ENCODE peak calls at places on chromosomes 16 and 17, in seven cellular contexts. O is mesenchymal stem cell, Z is IMR-90, S is neuronal stem cell, A is mesendoderm, X is H9, T is H1. P is an unnamed sample.

GRCh38 chr16:68806422-68806821 is 36.9 kb upstream of the TANGO6 start:
- DNase-seq in S (no peak), O (no peak), A (no peak), X (no peak), T (no peak), Z (no peak), P (peak; percentile 49)

GRCh38 chr17:82065193-82065637 is 389 bp downstream of the DUS1L start:
- DNase-seq in A (no peak), X (no peak), S (no peak), O (peak; percentile 55), Z (peak; percentile 24), T (no peak), P (peak; percentile 36)

GRCh38 chr17:55814377-55814776 is 63.5 kb downstream of the PCTP start:
- DNase-seq in T (no peak), O (no peak), S (no peak), X (no peak), Z (no peak), A (no peak), P (no peak)

GRCh38 chr17:48603959-48604769 is 622 bp downstream of the HOXB6 start:
- DNase-seq in T (no peak), A (no peak), O (peak; percentile 80), X (peak; percentile 81), Z (no peak), S (no peak), P (no peak)

GRCh38 chr16:782766-783403 is 5.3 kb downstream of the RPUSD1 start:
- DNase-seq in S (no peak), Z (no peak), T (no peak), O (no peak), X (no peak), A (no peak), P (no peak)

GRCh38 chr16:89015271-89015859 is 38.4 kb upstream of the CBFA2T3 start:
- DNase-seq in T (no peak), A (no peak), X (no peak), Z (no peak), O (no peak), S (no peak), P (no peak)

GRCh38 chr16:50581830-50582229 is 33.6 kb downstream of the NKD1 start:
- DNase-seq in Z (no peak), T (no peak), A (no peak), S (no peak), X (no peak), O (no peak), P (no peak)

GRCh38 chr17:71438631-71439146 is 682.1 kb upstream of the SOX9 start:
- DNase-seq in X (no peak), S (no peak), Z (peak; percentile 98), O (peak; percentile 98), A (no peak), T (no peak), P (no peak)

GRCh38 chr17:42980274-42980765 is at the start of gene RUNDC1:
- DNase-seq in T (no peak), A (peak; percentile 92), Z (peak; percentile 73), X (peak; percentile 95), O (peak; percentile 90), S (peak; percentile 91), P (peak; percentile 74)

GRCh38 chr17:78258323-78259229 is 27.1 kb downstream of the TMEM235 start:
- DNase-seq in S (no peak), T (no peak), X (peak; percentile 65), O (peak; percentile 59), A (peak; percentile 69), Z (peak; percentile 12), P (peak; percentile 47)

GRCh38 chr17:72693147-72693878 is 399.2 kb downstream of the SLC39A11 start:
- DNase-seq in O (no peak), A (no peak), X (no peak), Z (no peak), T (no peak), S (no peak), P (peak; percentile 41)

GRCh38 chr16:89633064-89633631 is 19.7 kb downstream of the DPEP1 start:
- DNase-seq in Z (peak; percentile 73), T (no peak), O (no peak), A (no peak), S (no peak), X (no peak), P (no peak)

GRCh38 chr17:70863436-70864248 is 694.3 kb downstream of the KCNJ2 start:
- DNase-seq in T (no peak), X (no peak), Z (peak; percentile 20), A (no peak), S (no peak), O (no peak), P (no peak)

GRCh38 chr17:31373150-31374082 is 18.1 kb upstream of the RAB11FIP4 start:
- DNase-seq in S (no peak), A (peak; percentile 60), Z (peak; percentile 71), O (peak; percentile 70), T (no peak), X (no peak), P (peak; percentile 66)

GRCh38 chr16:67729636-67730248 is 10.6 kb upstream of the GFOD2 start:
- DNase-seq in O (no peak), T (no peak), S (no peak), A (no peak), X (no peak), Z (no peak), P (no peak)

GRCh38 chr16:56617212-56618085 is 8.1 kb upstream of the MT1E start:
- DNase-seq in S (no peak), A (no peak), X (peak; percentile 76), T (no peak), O (peak; percentile 66), Z (peak; percentile 57), P (peak; percentile 38)

GRCh38 chr17:8041249-8041928 is 2.5 kb downstream of the ALOX15B start:
- DNase-seq in X (no peak), O (peak; percentile 83), A (peak; percentile 65), S (peak; percentile 38), T (no peak), Z (peak; percentile 73), P (peak; percentile 72)

GRCh38 chr17:57999496-58000017 is 7.5 kb downstream of the SRSF1 start:
- DNase-seq in T (no peak), A (peak; percentile 76), S (peak; percentile 73), Z (peak; percentile 79), X (no peak), O (peak; percentile 81), P (no peak)

GRCh38 chr17:57097832-57098421 is 12.9 kb downstream of the AKAP1 start:
- DNase-seq in A (no peak), O (peak; percentile 51), Z (peak; percentile 78), T (no peak), X (no peak), S (no peak), P (no peak)

GRCh38 chr17:82941021-82942001 is 101.5 kb upstream of the ZNF750 start:
- DNase-seq in O (no peak), T (no peak), X (no peak), S (no peak), Z (no peak), A (no peak), P (no peak)

GRCh38 chr16:23505942-23506605 is 4.2 kb downstream of the GGA2 start:
- DNase-seq in X (no peak), S (no peak), A (no peak), O (peak; percentile 21), Z (no peak), T (no peak), P (no peak)
- H3K9ac ChIP-seq in X (no peak overlapping the region), S (no peak overlapping the region), A (no peak overlapping the region), O (no peak overlapping the region), Z (no peak overlapping the region), T (peak overlapping the region; percentile 3), P (no peak overlapping the region)

DNA sequence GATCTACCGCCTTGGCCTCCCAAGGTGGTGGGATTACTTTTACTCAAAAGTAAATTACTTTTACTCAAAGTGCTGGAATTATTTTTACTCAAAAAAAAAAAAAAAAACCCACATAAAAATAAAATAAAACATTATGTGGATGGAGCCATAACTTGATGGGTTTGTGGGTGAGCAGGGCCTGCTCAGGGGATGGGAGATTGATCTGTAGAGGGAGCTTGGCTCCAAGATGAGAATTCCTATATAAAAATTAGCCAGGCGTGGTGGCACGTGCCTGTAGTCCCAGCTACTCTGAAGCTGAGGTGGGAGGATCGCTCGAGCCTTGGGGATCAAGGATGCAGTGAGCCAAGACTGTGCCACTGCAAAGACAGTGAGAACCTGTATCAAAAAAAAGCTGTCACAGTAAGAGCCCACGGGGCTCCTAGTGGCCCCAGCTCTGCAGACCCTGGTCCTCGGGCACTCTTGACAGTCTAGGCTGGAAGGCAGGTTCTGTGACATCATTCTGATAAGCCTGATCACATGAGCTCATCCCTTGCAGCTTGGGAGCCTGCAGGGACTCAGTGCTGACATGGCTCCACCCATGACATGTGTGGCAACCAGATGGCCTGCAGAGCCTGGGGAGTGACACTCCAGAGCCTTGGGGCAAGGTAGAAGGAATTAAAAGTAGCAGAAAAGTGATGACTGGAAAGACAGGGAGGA is 42.5 kb downstream of the ST3GAL2 start:
- DNase-seq in T (no peak), A (peak; percentile 88), O (peak; percentile 80), X (no peak), S (no peak), Z (peak; percentile 42), P (peak; percentile 93)
- H3K79me1 ChIP-seq in T (no peaks in the 10 kb centered on the region), A (peaks cover 7% of the 10 kb centered on the region), O (peaks cover 58% of the 10 kb centered on the region), X (no peaks in the 10 kb centered on the region), S (peaks cover 5% of the 10 kb centered on the region), Z (peaks cover 4% of the 10 kb centered on the region), P (no peaks in the 10 kb centered on the region)

GRCh38 chr17:38733315-38734234 is 3.4 kb downstream of the CISD3 start:
- DNase-seq in A (peak; percentile 62), Z (no peak), O (no peak), T (no peak), S (no peak), X (peak; percentile 70), P (no peak)
- H2BK120ac ChIP-seq in A (no peak overlapping the region), Z (no peak overlapping the region), O (no peak overlapping the region), T (no peak overlapping the region), S (no peak overlapping the region), X (no peak overlapping the region), P (no peak overlapping the region)

GRCh38 chr16:30678586-30678970 is 20.3 kb downstream of the FBRS start:
- DNase-seq in Z (no peak), O (no peak), X (no peak), A (no peak), S (no peak), T (no peak), P (no peak)
- H3K9ac ChIP-seq in Z (no peak overlapping the region), O (no peak overlapping the region), X (no peak overlapping the region), A (no peak overlapping the region), S (no peak overlapping the region), T (no peak overlapping the region), P (no peak overlapping the region)